ENCODE peak calls at places on chromosomes 3 and 15, in eight cellular contexts. One of them, this sample, is unnamed.

GRCh38 chr3:122005033-122005565 is 16.9 kb downstream of the ILDR1 start:
- DNase-seq in AG04450: no peak
- DNase-seq in left lung: no peak
- DNase-seq in brain microvascular endothelial cell: no peak
- DNase-seq in body of pancreas: peak
- DNase-seq in kidney: no peak
- DNase-seq in A549: no peak
- DNase-seq in ascending aorta: no peak
- DNase-seq in this sample: no peak

GRCh38 chr3:197953325-197953724 is 3.3 kb downstream of the RPL35A start:
- DNase-seq in AG04450: no peak
- DNase-seq in left lung: no peak
- DNase-seq in brain microvascular endothelial cell: no peak
- DNase-seq in body of pancreas: no peak
- DNase-seq in kidney: no peak
- DNase-seq in A549: no peak
- DNase-seq in ascending aorta: no peak
- DNase-seq in this sample: no peak

GRCh38 chr3:125351814-125352456 is 23.2 kb downstream of the ZNF148 start:
- DNase-seq in AG04450: no peak
- DNase-seq in left lung: no peak
- DNase-seq in brain microvascular endothelial cell: peak
- DNase-seq in body of pancreas: no peak
- DNase-seq in kidney: no peak
- DNase-seq in A549: no peak
- DNase-seq in ascending aorta: no peak
- DNase-seq in this sample: no peak

GRCh38 chr3:9074079-9074478 is 110.8 kb upstream of the RAD18 start:
- DNase-seq in AG04450: no peak
- DNase-seq in left lung: no peak
- DNase-seq in brain microvascular endothelial cell: peak
- DNase-seq in body of pancreas: no peak
- DNase-seq in kidney: no peak
- DNase-seq in A549: no peak
- DNase-seq in ascending aorta: peak
- DNase-seq in this sample: no peak

GRCh38 chr3:45434996-45435395 is 46.6 kb downstream of the LARS2 start:
- DNase-seq in AG04450: no peak
- DNase-seq in left lung: no peak
- DNase-seq in brain microvascular endothelial cell: no peak
- DNase-seq in body of pancreas: no peak
- DNase-seq in kidney: no peak
- DNase-seq in A549: no peak
- DNase-seq in ascending aorta: no peak
- DNase-seq in this sample: no peak

GRCh38 chr15:63405159-63405558 is 23.5 kb upstream of the CA12 start:
- DNase-seq in AG04450: no peak
- DNase-seq in left lung: no peak
- DNase-seq in brain microvascular endothelial cell: no peak
- DNase-seq in body of pancreas: no peak
- DNase-seq in kidney: no peak
- DNase-seq in A549: no peak
- DNase-seq in ascending aorta: peak
- DNase-seq in this sample: no peak

GRCh38 chr3:172707967-172708366 is 2.9 kb downstream of the NCEH1 start:
- DNase-seq in AG04450: peak
- DNase-seq in left lung: no peak
- DNase-seq in brain microvascular endothelial cell: peak
- DNase-seq in body of pancreas: no peak
- DNase-seq in kidney: no peak
- DNase-seq in A549: no peak
- DNase-seq in ascending aorta: no peak
- DNase-seq in this sample: no peak

GRCh38 chr15:78928616-78929093 is 16.2 kb downstream of the CTSH start:
- DNase-seq in AG04450: no peak
- DNase-seq in left lung: no peak
- DNase-seq in brain microvascular endothelial cell: no peak
- DNase-seq in body of pancreas: no peak
- DNase-seq in kidney: no peak
- DNase-seq in A549: no peak
- DNase-seq in ascending aorta: no peak
- DNase-seq in this sample: peak

GRCh38 chr3:98519351-98519750 is 3.4 kb downstream of the CLDND1 start:
- DNase-seq in AG04450: no peak
- DNase-seq in left lung: no peak
- DNase-seq in brain microvascular endothelial cell: no peak
- DNase-seq in body of pancreas: no peak
- DNase-seq in kidney: no peak
- DNase-seq in A549: no peak
- DNase-seq in ascending aorta: no peak
- DNase-seq in this sample: no peak

GRCh38 chr3:17686613-17687012 is 55.8 kb downstream of the TBC1D5 start:
- DNase-seq in AG04450: no peak
- DNase-seq in left lung: no peak
- DNase-seq in brain microvascular endothelial cell: no peak
- DNase-seq in body of pancreas: no peak
- DNase-seq in kidney: no peak
- DNase-seq in A549: peak
- DNase-seq in ascending aorta: no peak
- DNase-seq in this sample: no peak

GRCh38 chr3:53236112-53236841 is 19.5 kb downstream of the TKT start:
- DNase-seq in AG04450: peak
- DNase-seq in left lung: peak
- DNase-seq in brain microvascular endothelial cell: peak
- DNase-seq in body of pancreas: peak
- DNase-seq in kidney: peak
- DNase-seq in A549: peak
- DNase-seq in ascending aorta: peak
- DNase-seq in this sample: peak

GRCh38 chr3:53235545-53235944 is 20.3 kb downstream of the TKT start:
- DNase-seq in AG04450: no peak
- DNase-seq in left lung: peak
- DNase-seq in brain microvascular endothelial cell: no peak
- DNase-seq in body of pancreas: no peak
- DNase-seq in kidney: no peak
- DNase-seq in A549: no peak
- DNase-seq in ascending aorta: no peak
- DNase-seq in this sample: no peak

GRCh38 chr3:53238881-53239280 is 16.9 kb downstream of the TKT start:
- DNase-seq in AG04450: no peak
- DNase-seq in left lung: no peak
- DNase-seq in brain microvascular endothelial cell: no peak
- DNase-seq in body of pancreas: no peak
- DNase-seq in kidney: no peak
- DNase-seq in A549: no peak
- DNase-seq in ascending aorta: no peak
- DNase-seq in this sample: no peak

GRCh38 chr3:53239800-53240199 is 16.0 kb downstream of the TKT start:
- DNase-seq in AG04450: no peak
- DNase-seq in left lung: peak
- DNase-seq in brain microvascular endothelial cell: no peak
- DNase-seq in body of pancreas: no peak
- DNase-seq in kidney: no peak
- DNase-seq in A549: no peak
- DNase-seq in ascending aorta: no peak
- DNase-seq in this sample: no peak

DNA sequence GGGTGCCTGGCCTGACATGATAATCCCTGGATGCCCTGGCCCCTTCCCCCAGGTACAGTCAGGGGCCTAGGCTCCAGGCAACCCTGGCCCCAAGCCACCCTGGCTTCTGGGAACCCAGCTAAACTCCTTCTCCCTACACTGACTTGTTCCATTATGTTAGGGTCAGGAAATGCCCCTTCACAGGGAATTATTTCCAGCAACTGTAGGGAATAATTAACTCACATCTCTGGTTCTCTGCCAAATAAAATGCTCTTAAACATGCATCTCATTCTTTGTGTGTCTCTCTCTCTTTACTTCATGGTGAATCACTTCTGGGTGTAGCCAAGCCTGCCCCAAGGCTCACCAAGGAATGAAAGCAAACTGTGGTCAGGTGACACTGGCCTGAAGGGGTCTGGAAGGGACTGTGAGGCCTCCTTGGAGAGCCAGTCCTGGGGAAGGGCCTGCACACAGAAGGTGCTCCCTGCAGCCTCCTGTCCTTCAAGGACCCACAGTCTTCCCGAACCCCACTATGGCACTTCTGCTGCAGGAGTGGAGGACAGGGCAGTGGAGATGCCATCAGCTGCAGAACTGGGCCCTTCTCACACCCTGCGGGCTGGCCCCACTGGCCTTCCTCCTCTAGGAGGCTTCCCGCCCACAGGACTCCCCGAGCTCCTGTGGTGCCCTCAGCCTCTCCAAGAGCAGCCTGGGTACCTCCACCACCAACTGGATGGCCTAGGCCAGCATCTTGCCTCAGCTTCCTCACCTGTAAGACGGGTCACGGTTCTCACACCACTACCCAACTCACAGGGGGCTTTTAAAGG is 17.6 kb downstream of the TKT start:
- DNase-seq in AG04450: peak
- DNase-seq in left lung: peak
- DNase-seq in brain microvascular endothelial cell: peak
- DNase-seq in body of pancreas: peak
- DNase-seq in kidney: peak
- DNase-seq in A549: peak
- DNase-seq in ascending aorta: no peak
- DNase-seq in this sample: no peak
- H3K27ac ChIP-seq in AG04450: peak
- H3K27ac ChIP-seq in left lung: peak
- H3K27ac ChIP-seq in brain microvascular endothelial cell: peak
- H3K27ac ChIP-seq in body of pancreas: peak
- H3K27ac ChIP-seq in kidney: peak
- H3K27ac ChIP-seq in A549: peak
- H3K27ac ChIP-seq in ascending aorta: peak
- H3K27ac ChIP-seq in this sample: peak

GRCh38 chr3:79490165-79491028 is 277.4 kb downstream of the ROBO1 start:
- DNase-seq in AG04450: peak
- DNase-seq in left lung: no peak
- DNase-seq in brain microvascular endothelial cell: peak
- DNase-seq in body of pancreas: peak
- DNase-seq in kidney: peak
- DNase-seq in A549: no peak
- DNase-seq in ascending aorta: no peak
- DNase-seq in this sample: no peak
- TF ChIP-seq CTCF in AG04450: peak
- TF ChIP-seq CTCF in left lung: no peak
- TF ChIP-seq CTCF in brain microvascular endothelial cell: peak
- TF ChIP-seq CTCF in body of pancreas: no peak
- TF ChIP-seq CTCF in kidney: no peak
- TF ChIP-seq CTCF in A549: no peak
- TF ChIP-seq CTCF in ascending aorta: no peak
- TF ChIP-seq CTCF in this sample: no peak

DNA sequence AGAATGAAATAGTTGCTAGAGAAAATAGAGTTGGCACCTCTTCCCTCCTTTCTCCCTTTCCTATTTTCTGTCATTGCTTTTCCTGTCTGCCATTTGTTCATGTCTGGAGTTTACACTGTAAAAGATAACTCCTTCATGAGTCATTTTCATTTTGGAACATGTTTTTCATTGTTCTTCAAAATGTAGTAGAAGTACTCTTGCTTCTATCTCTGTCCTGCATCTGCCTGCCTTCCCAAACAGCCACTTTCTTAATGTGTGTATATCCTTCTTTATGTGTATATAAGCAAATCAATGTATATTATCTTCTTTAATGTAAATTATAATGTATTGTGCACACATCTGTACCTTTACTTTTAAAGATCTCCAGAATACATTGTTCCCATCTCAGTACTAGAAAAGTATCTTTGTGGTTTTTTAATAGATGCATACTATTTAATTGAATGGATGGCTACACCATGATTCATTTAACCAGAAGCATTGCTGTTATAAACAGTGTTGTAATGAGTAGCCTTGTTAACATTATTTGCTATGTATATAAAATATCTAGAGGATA is 41.1 kb downstream of the TSC22D2 start:
- DNase-seq in AG04450: peak
- DNase-seq in left lung: no peak
- DNase-seq in brain microvascular endothelial cell: no peak
- DNase-seq in body of pancreas: no peak
- DNase-seq in kidney: no peak
- DNase-seq in A549: no peak
- DNase-seq in ascending aorta: no peak
- DNase-seq in this sample: no peak
- H3K27ac ChIP-seq in AG04450: no peak
- H3K27ac ChIP-seq in left lung: peak
- H3K27ac ChIP-seq in brain microvascular endothelial cell: peak
- H3K27ac ChIP-seq in body of pancreas: no peak
- H3K27ac ChIP-seq in kidney: no peak
- H3K27ac ChIP-seq in A549: no peak
- H3K27ac ChIP-seq in ascending aorta: no peak
- H3K27ac ChIP-seq in this sample: no peak

GRCh38 chr15:43799209-43799944 is 643 bp downstream of the SERINC4 start:
- DNase-seq in AG04450: no peak
- DNase-seq in left lung: no peak
- DNase-seq in brain microvascular endothelial cell: no peak
- DNase-seq in body of pancreas: no peak
- DNase-seq in kidney: no peak
- DNase-seq in A549: no peak
- DNase-seq in ascending aorta: no peak
- DNase-seq in this sample: no peak
- TF ChIP-seq CTCF in AG04450: no peak
- TF ChIP-seq CTCF in left lung: no peak
- TF ChIP-seq CTCF in brain microvascular endothelial cell: no peak
- TF ChIP-seq CTCF in body of pancreas: no peak
- TF ChIP-seq CTCF in kidney: no peak
- TF ChIP-seq CTCF in A549: no peak
- TF ChIP-seq CTCF in ascending aorta: no peak
- TF ChIP-seq CTCF in this sample: no peak

GRCh38 chr3:102037209-102037608 is 187.9 kb downstream of the NFKBIZ start:
- DNase-seq in AG04450: no peak
- DNase-seq in left lung: no peak
- DNase-seq in brain microvascular endothelial cell: no peak
- DNase-seq in body of pancreas: no peak
- DNase-seq in kidney: no peak
- DNase-seq in A549: no peak
- DNase-seq in ascending aorta: no peak
- DNase-seq in this sample: no peak

GRCh38 chr3:102036472-102036871 is 187.2 kb downstream of the NFKBIZ start:
- DNase-seq in AG04450: no peak
- DNase-seq in left lung: no peak
- DNase-seq in brain microvascular endothelial cell: no peak
- DNase-seq in body of pancreas: no peak
- DNase-seq in kidney: no peak
- DNase-seq in A549: no peak
- DNase-seq in ascending aorta: no peak
- DNase-seq in this sample: no peak

GRCh38 chr3:102036015-102036414 is 186.7 kb downstream of the NFKBIZ start:
- DNase-seq in AG04450: no peak
- DNase-seq in left lung: no peak
- DNase-seq in brain microvascular endothelial cell: no peak
- DNase-seq in body of pancreas: no peak
- DNase-seq in kidney: no peak
- DNase-seq in A549: no peak
- DNase-seq in ascending aorta: no peak
- DNase-seq in this sample: no peak

GRCh38 chr3:102037791-102038190 is 188.5 kb downstream of the NFKBIZ start:
- DNase-seq in AG04450: no peak
- DNase-seq in left lung: no peak
- DNase-seq in brain microvascular endothelial cell: no peak
- DNase-seq in body of pancreas: no peak
- DNase-seq in kidney: no peak
- DNase-seq in A549: no peak
- DNase-seq in ascending aorta: no peak
- DNase-seq in this sample: no peak

GRCh38 chr3:102038477-102039142 is 189.3 kb downstream of the NFKBIZ start:
- DNase-seq in AG04450: no peak
- DNase-seq in left lung: no peak
- DNase-seq in brain microvascular endothelial cell: no peak
- DNase-seq in body of pancreas: peak
- DNase-seq in kidney: no peak
- DNase-seq in A549: no peak
- DNase-seq in ascending aorta: no peak
- DNase-seq in this sample: no peak
- H3K27ac ChIP-seq in AG04450: no peak
- H3K27ac ChIP-seq in left lung: no peak
- H3K27ac ChIP-seq in brain microvascular endothelial cell: no peak
- H3K27ac ChIP-seq in body of pancreas: no peak
- H3K27ac ChIP-seq in kidney: no peak
- H3K27ac ChIP-seq in A549: no peak
- H3K27ac ChIP-seq in ascending aorta: peak
- H3K27ac ChIP-seq in this sample: peak

This sample was measured in spleen.